ENCODE peak calls at places on chromosomes 2 and 18, in four cellular contexts. D, B, Q and X are unnamed samples.

GRCh38 chr18:56298935-56299334 is 339.5 kb downstream of the TXNL1 start:
- DNase-seq in D (peak; percentile 91), B (peak; percentile 36), Q (no peak), X (no peak)

GRCh38 chr2:53252115-53252514 is 515.5 kb upstream of the CHAC2 start:
- DNase-seq in B (no peak), D (no peak), Q (no peak), X (no peak)

GRCh38 chr2:211503856-211504255 is 947.5 kb downstream of the CPS1 start:
- DNase-seq in B (no peak), Q (no peak), D (no peak), X (no peak)

GRCh38 chr18:43314931-43315330 is 37.6 kb upstream of the SYT4 start:
- DNase-seq in Q (no peak), D (peak; percentile 33), B (peak; percentile 17), X (no peak)

GRCh38 chr2:239930378-239930777 is 94.8 kb downstream of the NDUFA10 start:
- DNase-seq in B (no peak), Q (no peak), D (no peak), X (no peak)

GRCh38 chr2:144471316-144472045 is 48.4 kb downstream of the ZEB2 start:
- DNase-seq in B (no peak), D (no peak), Q (no peak), X (no peak)

GRCh38 chr2:85324639-85325465 is 2.9 kb downstream of the TGOLN2 start:
- DNase-seq in B (no peak), D (peak; percentile 55), Q (no peak), X (no peak)

GRCh38 chr2:240213476-240214391 is 73.3 kb upstream of the OTOS start:
- DNase-seq in D (no peak), Q (no peak), B (no peak), X (no peak)

GRCh38 chr18:56709463-56709862 is 58.3 kb downstream of the WDR7 start:
- DNase-seq in D (peak; percentile 92), B (peak; percentile 87), Q (no peak), X (peak; percentile 44)

GRCh38 chr18:73715228-73715670 is 432.4 kb downstream of the FBXO15 start:
- DNase-seq in Q (no peak), B (no peak), D (peak; percentile 13), X (no peak)

GRCh38 chr2:157257312-157258252 is at the start of gene GALNT5:
- DNase-seq in Q (peak; percentile 12), B (peak; percentile 74), D (peak; percentile 70), X (no peak)

GRCh38 chr2:8009010-8009597 is 672.8 kb upstream of the ID2 start:
- DNase-seq in B (peak; percentile 9), Q (no peak), D (peak; percentile 38), X (no peak)

GRCh38 chr18:60044290-60045006 is 144.7 kb downstream of the PMAIP1 start:
- DNase-seq in Q (no peak), B (peak; percentile 87), D (peak; percentile 91), X (peak; percentile 67)

GRCh38 chr2:2842466-2842865 is 511.4 kb upstream of the MYT1L start:
- DNase-seq in Q (no peak), B (no peak), D (no peak), X (no peak)

GRCh38 chr2:238925816-238926215 is 77.9 kb downstream of the TWIST2 start:
- DNase-seq in Q (no peak), D (no peak), B (no peak), X (no peak)

GRCh38 chr18:12278765-12279682 is 24.9 kb downstream of the CIDEA start:
- DNase-seq in Q (peak; percentile 31), D (peak; percentile 84), B (peak; percentile 96), X (peak; percentile 83)

GRCh38 chr2:9199716-9200633 is 6.6 kb upstream of the ASAP2 start:
- DNase-seq in D (no peak), B (peak; percentile 59), Q (no peak), X (peak; percentile 39)

GRCh38 chr2:241495172-241496002 is 13.0 kb downstream of the STK25 start:
- DNase-seq in Q (no peak), D (no peak), B (no peak), X (no peak)

GRCh38 chr2:46847726-46848421 is 67.7 kb downstream of the MCFD2 start:
- DNase-seq in Q (no peak), D (peak; percentile 87), B (peak; percentile 80), X (peak; percentile 65)

GRCh38 chr2:62370304-62371250 is 135.4 kb downstream of the TMEM17 start:
- DNase-seq in Q (no peak), B (no peak), D (no peak), X (no peak)

GRCh38 chr2:98869272-98869641 is 66.8 kb downstream of the CRACDL start:
- DNase-seq in D (peak; percentile 93), Q (no peak), B (no peak), X (no peak)

GRCh38 chr2:172451923-172452322 is 24.5 kb downstream of the ITGA6 start:
- DNase-seq in D (no peak), Q (no peak), B (no peak), X (no peak)

GRCh38 chr2:216572582-216573578 is 60.3 kb upstream of the IGFBP2 start:
- DNase-seq in B (peak; percentile 55), D (no peak), Q (no peak), X (peak; percentile 49)

GRCh38 chr2:232658217-232658785 is 24.9 kb downstream of the EFHD1 start:
- DNase-seq in Q (no peak), D (peak; percentile 15), B (no peak), X (no peak)

GRCh38 chr2:168246483-168247340 is 683 bp downstream of the STK39 start:
- DNase-seq in D (peak; percentile 45), Q (peak; percentile 74), B (peak; percentile 55), X (no peak)

GRCh38 chr2:151261977-151262291 is 271 bp upstream of the RBM43 start:
- DNase-seq in D (no peak), Q (no peak), B (no peak), X (no peak)

GRCh38 chr2:65658253-65658652 is 225.9 kb upstream of the SPRED2 start:
- DNase-seq in D (no peak), B (no peak), Q (no peak), X (no peak)

GRCh38 chr2:235498556-235499305 is 4.9 kb downstream of the AGAP1 start:
- DNase-seq in B (peak; percentile 41), Q (no peak), D (no peak), X (no peak)

GRCh38 chr18:9838144-9838877 is 47.5 kb upstream of the TXNDC2 start:
- DNase-seq in Q (no peak), B (peak; percentile 82), D (peak; percentile 36), X (no peak)

GRCh38 chr2:216695401-216695821 is at the start of gene IGFBP5:
- DNase-seq in D (peak; percentile 29), Q (peak; percentile 86), B (peak; percentile 85), X (no peak)

GRCh38 chr2:213214209-213214608 is 62.8 kb upstream of the IKZF2 start:
- DNase-seq in Q (no peak), D (no peak), B (no peak), X (no peak)

GRCh38 chr2:159744363-159744762 is 32.1 kb downstream of the MARCHF7 start:
- DNase-seq in D (no peak), B (peak; percentile 62), Q (no peak), X (no peak)

GRCh38 chr2:159750873-159751272 is 38.6 kb downstream of the MARCHF7 start:
- DNase-seq in D (no peak), B (no peak), Q (no peak), X (no peak)

GRCh38 chr2:159753797-159754196 is 41.5 kb downstream of the MARCHF7 start:
- DNase-seq in D (no peak), Q (no peak), B (no peak), X (no peak)

GRCh38 chr2:159742846-159743245 is 30.5 kb downstream of the MARCHF7 start:
- DNase-seq in Q (no peak), D (no peak), B (no peak), X (no peak)

GRCh38 chr2:159748089-159748488 is 35.8 kb downstream of the MARCHF7 start:
- DNase-seq in D (no peak), Q (no peak), B (no peak), X (no peak)
- H3K36me3 ChIP-seq in D (peaks cover 13% of the 10 kb centered on the region), Q (no peaks in the 10 kb centered on the region), B (peaks cover 48% of the 10 kb centered on the region), X (peaks cover 8% of the 10 kb centered on the region)

GRCh38 chr2:12032421-12032820 is 286.0 kb downstream of the LPIN1 start:
- DNase-seq in B (no peak), D (no peak), Q (no peak), X (no peak)
- TF ChIP-seq CTCF in B (no peak), D (peak; percentile 15), Q (no peak), X (peak; percentile 7)

GRCh38 chr2:106096446-106097369 is 97.4 kb downstream of the UXS1 start:
- DNase-seq in B (no peak), D (no peak), Q (no peak), X (no peak)

GRCh38 chr2:106098081-106098480 is 96.0 kb downstream of the UXS1 start:
- DNase-seq in D (no peak), B (no peak), Q (no peak), X (no peak)

GRCh38 chr2:106097370-106098000 is 96.6 kb downstream of the UXS1 start:
- DNase-seq in Q (no peak), B (no peak), D (no peak), X (no peak)

GRCh38 chr2:106099691-106100090 is 94.4 kb downstream of the UXS1 start:
- DNase-seq in B (no peak), Q (no peak), D (no peak), X (no peak)

DNA sequence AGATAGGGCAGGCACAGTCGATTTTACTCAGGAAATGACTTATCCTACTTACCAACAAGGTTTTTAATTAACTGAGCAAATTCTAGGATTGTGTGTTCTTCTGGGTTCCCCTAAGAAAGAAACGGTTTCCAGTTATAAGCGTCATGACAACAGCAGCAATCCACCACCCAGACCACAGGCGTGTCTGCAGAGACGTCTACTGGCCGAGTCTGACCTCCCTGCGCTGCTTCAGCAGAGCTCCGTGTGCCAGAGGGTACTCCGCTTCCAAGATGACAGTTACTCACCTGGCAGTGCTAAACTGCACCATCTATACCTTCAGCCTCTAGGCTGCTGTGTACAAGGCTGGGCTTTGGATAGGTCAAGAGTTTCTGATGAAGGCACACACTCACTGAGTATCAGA is 95.4 kb downstream of the UXS1 start:
- DNase-seq in D (no peak), B (no peak), Q (no peak), X (no peak)
- H3K36me3 ChIP-seq in D (peaks cover 20% of the 10 kb centered on the region), B (no peaks in the 10 kb centered on the region), Q (no peaks in the 10 kb centered on the region), X (no peaks in the 10 kb centered on the region)

GRCh38 chr2:231490801-231491200 is 26.5 kb upstream of the NCL start:
- DNase-seq in Q (no peak), B (no peak), D (no peak), X (no peak)

GRCh38 chr2:231488331-231488730 is 24.0 kb upstream of the NCL start:
- DNase-seq in B (no peak), Q (no peak), D (no peak), X (no peak)

GRCh38 chr2:231487197-231487596 is 22.9 kb upstream of the NCL start:
- DNase-seq in D (no peak), Q (no peak), B (no peak), X (no peak)

GRCh38 chr2:231494669-231495068 is 30.4 kb upstream of the NCL start:
- DNase-seq in D (no peak), Q (no peak), B (no peak), X (no peak)

DNA sequence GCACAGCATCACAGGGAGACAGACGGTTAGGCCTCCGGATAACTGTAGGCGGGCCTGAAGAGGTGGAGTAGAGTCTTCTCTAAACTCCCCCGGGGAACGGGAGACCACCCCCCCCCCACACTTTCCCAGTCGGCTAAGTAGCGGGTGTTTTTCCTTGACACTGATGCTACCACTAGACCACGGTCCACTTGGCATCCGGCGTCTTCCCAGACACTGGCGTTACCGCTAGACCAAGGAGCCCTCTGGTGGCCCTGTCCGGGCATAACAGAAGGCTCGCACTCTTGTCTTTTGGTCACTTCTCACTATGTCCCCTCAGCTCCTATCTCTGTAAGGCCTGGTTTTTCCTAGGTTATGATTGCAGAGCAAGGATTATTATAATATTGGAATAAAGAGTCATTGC is 25.7 kb upstream of the NCL start:
- DNase-seq in Q (no peak), B (no peak), D (no peak), X (no peak)
- TF ChIP-seq CTCF in Q (no peak), B (peak; percentile 11), D (peak; percentile 17), X (peak; percentile 28)